ENCODE peak calls at places on chromosomes 2 and 18, in five cellular contexts. One of them, this sample, is unnamed.

GRCh38 chr2:98822301-98823164 is 91.6 kb upstream of the MGAT4A start:
- DNase-seq in fibroblast of mammary gland: no peak
- DNase-seq in IMR-90: no peak
- DNase-seq in Peyer's patch: peak
- DNase-seq in cardiac muscle cell: no peak
- DNase-seq in this sample: peak

GRCh38 chr2:159285929-159286708 is at the start of gene WDSUB1:
- DNase-seq in cardiac muscle cell: peak
- DNase-seq in Peyer's patch: peak
- DNase-seq in fibroblast of mammary gland: peak
- DNase-seq in IMR-90: peak
- DNase-seq in this sample: peak

GRCh38 chr18:41751161-41751560 is 203.9 kb upstream of the PIK3C3 start:
- DNase-seq in Peyer's patch: no peak
- DNase-seq in IMR-90: no peak
- DNase-seq in cardiac muscle cell: no peak
- DNase-seq in fibroblast of mammary gland: no peak
- DNase-seq in this sample: peak

GRCh38 chr2:206084870-206085741 is 868 bp downstream of the INO80D start:
- DNase-seq in IMR-90: no peak
- DNase-seq in fibroblast of mammary gland: no peak
- DNase-seq in cardiac muscle cell: peak
- DNase-seq in Peyer's patch: peak
- DNase-seq in this sample: peak

GRCh38 chr2:222293660-222294630 is 4.9 kb downstream of the PAX3 start:
- DNase-seq in IMR-90: no peak
- DNase-seq in Peyer's patch: no peak
- DNase-seq in fibroblast of mammary gland: no peak
- DNase-seq in cardiac muscle cell: no peak
- DNase-seq in this sample: no peak

GRCh38 chr2:149652925-149653324 is 65.3 kb upstream of the MMADHC start:
- DNase-seq in fibroblast of mammary gland: no peak
- DNase-seq in IMR-90: peak
- DNase-seq in Peyer's patch: no peak
- DNase-seq in cardiac muscle cell: peak
- DNase-seq in this sample: no peak

GRCh38 chr18:77071711-77072292 is 60.8 kb downstream of the MBP start:
- DNase-seq in IMR-90: peak
- DNase-seq in fibroblast of mammary gland: peak
- DNase-seq in Peyer's patch: no peak
- DNase-seq in cardiac muscle cell: peak
- DNase-seq in this sample: peak

GRCh38 chr2:229344151-229344551 is 73.1 kb upstream of the PID1 start:
- DNase-seq in cardiac muscle cell: peak
- DNase-seq in IMR-90: no peak
- DNase-seq in Peyer's patch: no peak
- DNase-seq in fibroblast of mammary gland: peak
- DNase-seq in this sample: peak

GRCh38 chr2:186486651-186487647 is 889 bp downstream of the ZC3H15 start:
- DNase-seq in Peyer's patch: no peak
- DNase-seq in fibroblast of mammary gland: peak
- DNase-seq in IMR-90: peak
- DNase-seq in cardiac muscle cell: peak
- DNase-seq in this sample: peak

GRCh38 chr18:34092796-34093195 is 131.9 kb downstream of the NOL4 start:
- DNase-seq in cardiac muscle cell: no peak
- DNase-seq in IMR-90: no peak
- DNase-seq in Peyer's patch: no peak
- DNase-seq in fibroblast of mammary gland: no peak
- DNase-seq in this sample: no peak

GRCh38 chr2:229152784-229153183 is 118.3 kb downstream of the PID1 start:
- DNase-seq in cardiac muscle cell: no peak
- DNase-seq in Peyer's patch: no peak
- DNase-seq in IMR-90: no peak
- DNase-seq in fibroblast of mammary gland: no peak
- DNase-seq in this sample: no peak

GRCh38 chr2:120546077-120546864 is 189.4 kb upstream of the GLI2 start:
- DNase-seq in IMR-90: peak
- DNase-seq in fibroblast of mammary gland: peak
- DNase-seq in Peyer's patch: peak
- DNase-seq in cardiac muscle cell: peak
- DNase-seq in this sample: peak

GRCh38 chr18:12086249-12086648 is 7.4 kb upstream of the ANKRD62 start:
- DNase-seq in cardiac muscle cell: no peak
- DNase-seq in fibroblast of mammary gland: no peak
- DNase-seq in IMR-90: no peak
- DNase-seq in Peyer's patch: peak
- DNase-seq in this sample: peak

GRCh38 chr18:12087483-12087960 is 6.1 kb upstream of the ANKRD62 start:
- DNase-seq in IMR-90: no peak
- DNase-seq in fibroblast of mammary gland: no peak
- DNase-seq in cardiac muscle cell: no peak
- DNase-seq in Peyer's patch: no peak
- DNase-seq in this sample: no peak

GRCh38 chr18:12088096-12088495 is 5.5 kb upstream of the ANKRD62 start:
- DNase-seq in IMR-90: no peak
- DNase-seq in fibroblast of mammary gland: no peak
- DNase-seq in Peyer's patch: no peak
- DNase-seq in cardiac muscle cell: no peak
- DNase-seq in this sample: no peak

GRCh38 chr18:12085786-12086185 is 7.9 kb upstream of the ANKRD62 start:
- DNase-seq in fibroblast of mammary gland: no peak
- DNase-seq in IMR-90: no peak
- DNase-seq in Peyer's patch: no peak
- DNase-seq in cardiac muscle cell: no peak
- DNase-seq in this sample: no peak

GRCh38 chr18:12086677-12087482 is 6.8 kb upstream of the ANKRD62 start:
- DNase-seq in Peyer's patch: no peak
- DNase-seq in cardiac muscle cell: no peak
- DNase-seq in fibroblast of mammary gland: no peak
- DNase-seq in IMR-90: no peak
- DNase-seq in this sample: no peak
- TF ChIP-seq CTCF in Peyer's patch: no peak
- TF ChIP-seq CTCF in cardiac muscle cell: no peak
- TF ChIP-seq CTCF in fibroblast of mammary gland: no peak
- TF ChIP-seq CTCF in IMR-90: no peak
- TF ChIP-seq CTCF in this sample: no peak

GRCh38 chr18:74571895-74572680 is 25.6 kb upstream of the ZNF407 start:
- DNase-seq in fibroblast of mammary gland: no peak
- DNase-seq in Peyer's patch: no peak
- DNase-seq in cardiac muscle cell: no peak
- DNase-seq in IMR-90: no peak
- DNase-seq in this sample: no peak

GRCh38 chr18:74570266-74570665 is 27.4 kb upstream of the ZNF407 start:
- DNase-seq in Peyer's patch: no peak
- DNase-seq in IMR-90: no peak
- DNase-seq in fibroblast of mammary gland: no peak
- DNase-seq in cardiac muscle cell: no peak
- DNase-seq in this sample: no peak

GRCh38 chr18:74569401-74569800 is 28.3 kb upstream of the ZNF407 start:
- DNase-seq in fibroblast of mammary gland: no peak
- DNase-seq in Peyer's patch: no peak
- DNase-seq in cardiac muscle cell: no peak
- DNase-seq in IMR-90: no peak
- DNase-seq in this sample: no peak

GRCh38 chr18:74564012-74564411 is 29.7 kb downstream of the CNDP1 start:
- DNase-seq in IMR-90: no peak
- DNase-seq in Peyer's patch: no peak
- DNase-seq in cardiac muscle cell: no peak
- DNase-seq in fibroblast of mammary gland: no peak
- DNase-seq in this sample: no peak

GRCh38 chr18:74567805-74568204 is 29.9 kb upstream of the ZNF407 start:
- DNase-seq in fibroblast of mammary gland: no peak
- DNase-seq in Peyer's patch: no peak
- DNase-seq in IMR-90: no peak
- DNase-seq in cardiac muscle cell: no peak
- DNase-seq in this sample: no peak
- TF ChIP-seq CTCF in fibroblast of mammary gland: no peak
- TF ChIP-seq CTCF in Peyer's patch: no peak
- TF ChIP-seq CTCF in IMR-90: no peak
- TF ChIP-seq CTCF in cardiac muscle cell: no peak
- TF ChIP-seq CTCF in this sample: no peak

GRCh38 chr18:65567372-65567771 is 183.4 kb upstream of the CDH7 start:
- DNase-seq in Peyer's patch: no peak
- DNase-seq in IMR-90: no peak
- DNase-seq in cardiac muscle cell: no peak
- DNase-seq in fibroblast of mammary gland: no peak
- DNase-seq in this sample: peak
- TF ChIP-seq CTCF in Peyer's patch: no peak
- TF ChIP-seq CTCF in IMR-90: no peak
- TF ChIP-seq CTCF in cardiac muscle cell: no peak
- TF ChIP-seq CTCF in fibroblast of mammary gland: no peak
- TF ChIP-seq CTCF in this sample: peak

DNA sequence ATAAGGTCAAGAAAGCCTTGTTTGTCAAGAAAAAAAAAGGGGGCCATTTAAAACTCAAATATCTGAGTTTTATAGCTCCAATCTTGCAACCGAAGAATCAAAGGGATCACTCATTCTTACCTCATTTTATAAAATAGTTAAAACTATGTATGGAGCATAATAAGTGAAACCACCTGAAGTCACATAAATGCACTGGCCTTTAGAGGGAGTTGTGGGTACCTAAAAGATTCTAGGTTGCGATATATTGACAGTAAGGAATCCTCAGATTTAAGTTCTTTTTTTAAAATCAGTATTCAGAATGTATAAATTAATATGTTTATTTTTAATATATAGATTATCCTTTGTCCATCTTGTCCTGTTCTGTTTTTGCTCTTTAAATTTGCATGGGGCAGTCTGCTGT is 3.4 kb downstream of the ARHGAP28 start:
- DNase-seq in cardiac muscle cell: no peak
- DNase-seq in fibroblast of mammary gland: no peak
- DNase-seq in IMR-90: no peak
- DNase-seq in Peyer's patch: no peak
- DNase-seq in this sample: no peak
- TF ChIP-seq CTCF in cardiac muscle cell: peak
- TF ChIP-seq CTCF in fibroblast of mammary gland: peak
- TF ChIP-seq CTCF in IMR-90: no peak
- TF ChIP-seq CTCF in Peyer's patch: no peak
- TF ChIP-seq CTCF in this sample: no peak